ENCODE peak calls at places on chromosomes 4 and X, in nine cellular contexts. A is fibroblast of lung, G is HL-60, C is upper lobe of right lung, F is endothelial cell of umbilical vein, P is choroid plexus epithelial cell, T is K562, Z is AG10803, D is Calu3. N is an unnamed sample.
A peak's percentile ranks its signal among the peaks of the same experiment; 100 is the strongest.

GRCh38 chr4:185203380-185204237 is at the start of gene CFAP97:
- DNase-seq in P (peak; percentile 94), G (peak; percentile 40), D (peak; percentile 59), T (peak; percentile 85), C (peak; percentile 95), Z (peak; percentile 90), A (peak; percentile 90), F (peak; percentile 90), N (peak; percentile 88)

GRCh38 chrX:39491548-39492297 is 606.0 kb downstream of the BCOR start:
- DNase-seq in Z (no peak), F (no peak), P (no peak), D (no peak), A (no peak), T (peak; percentile 74), G (peak; percentile 38), C (no peak), N (no peak)

GRCh38 chr4:147984065-147984777 is 252.3 kb downstream of the ARHGAP10 start:
- DNase-seq in A (peak; percentile 30), P (peak; percentile 82), F (peak; percentile 63), G (peak; percentile 6), D (peak; percentile 13), T (peak; percentile 74), C (no peak), Z (peak; percentile 51), N (peak; percentile 55)

GRCh38 chrX:132266583-132267355 is 47.5 kb upstream of the RAP2C start:
- DNase-seq in F (no peak), T (no peak), D (no peak), P (peak; percentile 36), Z (peak; percentile 51), A (peak; percentile 49), C (no peak), G (no peak), N (peak; percentile 7)

GRCh38 chr4:113979157-113979972 is at the start of gene ARSJ:
- DNase-seq in C (peak; percentile 82), F (peak; percentile 82), P (peak; percentile 79), D (peak; percentile 37), A (peak; percentile 86), T (no peak), G (no peak), Z (peak; percentile 80), N (peak; percentile 88)

GRCh38 chr4:188198980-188199792 is 59.9 kb downstream of the TRIML1 start:
- DNase-seq in T (no peak), G (no peak), P (no peak), D (no peak), A (no peak), F (no peak), Z (no peak), C (no peak), N (no peak)

GRCh38 chrX:17613979-17614572 is 123.2 kb upstream of the SCML1 start:
- DNase-seq in D (peak; percentile 66), G (no peak), T (no peak), P (peak; percentile 93), C (peak; percentile 65), F (no peak), A (peak; percentile 88), Z (no peak), N (peak; percentile 84)

GRCh38 chr4:76354517-76355473 is 48.3 kb downstream of the STBD1 start:
- DNase-seq in Z (no peak), G (peak; percentile 21), P (no peak), A (no peak), C (no peak), T (no peak), D (no peak), F (no peak), N (no peak)

GRCh38 chrX:149572743-149573142 is 14.5 kb downstream of the MAGEA9B start:
- DNase-seq in A (peak; percentile 6), P (no peak), T (peak; percentile 18), C (no peak), D (no peak), F (no peak), G (no peak), Z (peak; percentile 2), N (no peak)

GRCh38 chr4:16636911-16637630 is 261.4 kb downstream of the LDB2 start:
- DNase-seq in C (no peak), F (peak; percentile 60), G (no peak), T (no peak), A (peak; percentile 65), D (no peak), P (no peak), Z (peak; percentile 58), N (peak; percentile 14)

GRCh38 chr4:16646459-16646858 is 252.0 kb downstream of the LDB2 start:
- DNase-seq in F (no peak), A (no peak), Z (no peak), C (no peak), P (no peak), T (no peak), G (no peak), D (no peak), N (no peak)

GRCh38 chr4:16643852-16644251 is 254.6 kb downstream of the LDB2 start:
- DNase-seq in C (no peak), D (no peak), F (no peak), A (no peak), T (no peak), P (no peak), G (no peak), Z (no peak), N (no peak)

GRCh38 chr4:16641971-16642370 is 256.5 kb downstream of the LDB2 start:
- DNase-seq in A (peak; percentile 76), P (peak; percentile 39), G (no peak), F (peak; percentile 35), Z (peak; percentile 80), T (no peak), C (no peak), D (no peak), N (no peak)

DNA sequence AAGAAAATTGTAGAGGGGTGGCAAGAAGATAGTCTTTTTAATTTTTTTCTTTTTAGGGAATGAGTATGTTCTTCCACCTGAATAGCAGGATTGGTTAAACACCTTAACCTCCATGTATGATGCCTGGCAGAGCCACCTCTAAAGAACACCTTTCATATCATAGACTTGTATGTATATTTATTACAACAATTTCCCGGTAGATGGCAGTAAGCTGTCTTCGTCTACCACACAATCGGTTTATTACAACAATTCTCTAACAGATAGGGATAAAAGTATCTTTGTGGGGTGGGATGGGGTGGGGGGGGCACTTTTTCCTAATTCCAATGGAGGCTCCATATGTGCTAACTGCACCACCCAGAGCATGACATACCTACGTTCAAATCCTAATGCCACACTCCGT is 255.5 kb downstream of the LDB2 start:
- DNase-seq in D (no peak), G (no peak), F (no peak), A (no peak), T (peak; percentile 11), C (no peak), Z (no peak), P (peak; percentile 30), N (no peak)
- TF ChIP-seq CTCF in D (peak; percentile 6), G (no peak), F (no peak), A (peak; percentile 25), T (no peak), C (peak; percentile 9), Z (peak; percentile 21), P (peak; percentile 23), N (no peak)

GRCh38 chrX:107348051-107348450 is 101.4 kb upstream of the FRMPD3 start:
- DNase-seq in Z (no peak), T (no peak), G (no peak), P (no peak), A (no peak), C (no peak), D (no peak), F (no peak), N (no peak)
- TF ChIP-seq CTCF in Z (no peak), T (no peak), G (no peak), P (no peak), A (no peak), C (no peak), D (no peak), F (no peak), N (no peak)

GRCh38 chr4:47122592-47123291 is 91.4 kb downstream of the GABRB1 start:
- DNase-seq in C (no peak), A (peak; percentile 70), G (peak; percentile 51), T (peak; percentile 34), Z (peak; percentile 54), D (peak; percentile 59), F (peak; percentile 74), P (peak; percentile 90), N (peak; percentile 85)
- TF ChIP-seq CTCF in C (peak; percentile 76), A (peak; percentile 96), G (peak; percentile 77), T (peak; percentile 73), Z (peak; percentile 92), D (peak; percentile 69), F (peak; percentile 79), P (peak; percentile 94), N (peak; percentile 95)

DNA sequence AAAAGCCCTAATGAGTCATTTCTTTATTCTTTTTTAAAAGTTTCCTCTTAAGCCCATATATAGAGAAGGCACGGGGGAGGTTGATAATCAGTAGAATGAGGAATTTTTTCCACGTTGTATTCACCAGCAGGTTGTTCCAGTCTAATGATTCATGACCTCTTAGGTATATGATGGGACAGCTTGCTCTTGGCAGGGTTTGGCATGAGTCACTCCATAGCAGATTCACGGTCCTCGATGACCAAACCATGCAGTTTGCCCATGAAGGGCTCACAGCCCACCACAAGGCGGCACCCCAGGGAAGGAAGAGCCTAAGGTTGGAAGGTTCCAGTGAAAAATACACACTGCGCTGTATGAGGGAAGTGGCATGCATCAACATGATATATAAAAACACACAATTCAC is 623.8 kb upstream of the DIPK2B start:
- DNase-seq in C (no peak), A (peak; percentile 97), P (peak; percentile 92), D (peak; percentile 89), Z (peak; percentile 86), T (peak; percentile 11), F (peak; percentile 92), G (no peak), N (peak; percentile 92)
- TF ChIP-seq CTCF in C (peak; percentile 25), A (peak; percentile 74), P (peak; percentile 79), D (peak; percentile 48), Z (peak; percentile 79), T (peak; percentile 48), F (peak; percentile 80), G (no peak), N (peak; percentile 80)

GRCh38 chr4:119081542-119081859 is 54.1 kb upstream of the MYOZ2 start:
- DNase-seq in Z (no peak), P (no peak), C (no peak), G (no peak), F (no peak), T (no peak), A (no peak), D (no peak), N (no peak)
- TF ChIP-seq CTCF in Z (no peak), P (no peak), C (no peak), G (no peak), F (no peak), T (no peak), A (no peak), D (no peak), N (no peak)